ENCODE peak calls at places on chromosome 4, in seven cellular contexts. One of them, this sample, is unnamed.
A peak's percentile ranks its signal among the peaks of the same experiment; 100 is the strongest.

GRCh38 chr4:8393593-8394038 is 46.9 kb downstream of the ACOX3 start:
- DNase-seq in nephron progenitor cell: no peak
- DNase-seq in Caki2: peak; percentile 86
- DNase-seq in A172: peak; percentile 96
- DNase-seq in HEK293T: no peak
- DNase-seq in frontal cortex: peak; percentile 72
- DNase-seq in SW480: no peak
- DNase-seq in this sample: no peak

GRCh38 chr4:47013373-47013772 is 18.0 kb upstream of the GABRB1 start:
- DNase-seq in nephron progenitor cell: no peak
- DNase-seq in HEK293T: no peak
- DNase-seq in frontal cortex: no peak
- DNase-seq in SW480: no peak
- DNase-seq in A172: no peak
- DNase-seq in Caki2: no peak
- DNase-seq in this sample: no peak

GRCh38 chr4:78659264-78659663 is 107.7 kb downstream of the ANXA3 start:
- DNase-seq in HEK293T: no peak
- DNase-seq in Caki2: no peak
- DNase-seq in frontal cortex: no peak
- DNase-seq in A172: no peak
- DNase-seq in nephron progenitor cell: no peak
- DNase-seq in SW480: no peak
- DNase-seq in this sample: no peak

GRCh38 chr4:168451331-168451730 is 29.0 kb downstream of the DDX60L start:
- DNase-seq in nephron progenitor cell: no peak
- DNase-seq in HEK293T: no peak
- DNase-seq in A172: no peak
- DNase-seq in frontal cortex: no peak
- DNase-seq in Caki2: no peak
- DNase-seq in SW480: no peak
- DNase-seq in this sample: no peak

GRCh38 chr4:134747108-134747805 is 545.7 kb upstream of the PABPC4L start:
- DNase-seq in Caki2: no peak
- DNase-seq in nephron progenitor cell: no peak
- DNase-seq in A172: peak; percentile 16
- DNase-seq in frontal cortex: no peak
- DNase-seq in HEK293T: no peak
- DNase-seq in SW480: no peak
- DNase-seq in this sample: no peak

GRCh38 chr4:138186264-138186663 is 55.9 kb downstream of the SLC7A11 start:
- DNase-seq in SW480: no peak
- DNase-seq in Caki2: no peak
- DNase-seq in nephron progenitor cell: peak; percentile 5
- DNase-seq in A172: no peak
- DNase-seq in HEK293T: no peak
- DNase-seq in frontal cortex: no peak
- DNase-seq in this sample: no peak

GRCh38 chr4:138039010-138039409 is 203.1 kb downstream of the SLC7A11 start:
- DNase-seq in HEK293T: no peak
- DNase-seq in Caki2: no peak
- DNase-seq in nephron progenitor cell: no peak
- DNase-seq in A172: no peak
- DNase-seq in SW480: no peak
- DNase-seq in frontal cortex: no peak
- DNase-seq in this sample: no peak

GRCh38 chr4:123110147-123110546 is 187.8 kb upstream of the NUDT6 start:
- DNase-seq in HEK293T: no peak
- DNase-seq in frontal cortex: no peak
- DNase-seq in SW480: no peak
- DNase-seq in nephron progenitor cell: no peak
- DNase-seq in A172: no peak
- DNase-seq in Caki2: no peak
- DNase-seq in this sample: no peak

GRCh38 chr4:2331043-2331420 is 69.1 kb upstream of the MXD4 start:
- DNase-seq in A172: no peak
- DNase-seq in Caki2: no peak
- DNase-seq in frontal cortex: no peak
- DNase-seq in HEK293T: no peak
- DNase-seq in nephron progenitor cell: no peak
- DNase-seq in SW480: peak; percentile 2
- DNase-seq in this sample: no peak

GRCh38 chr4:100895572-100896197 is 377.9 kb upstream of the EMCN start:
- DNase-seq in HEK293T: no peak
- DNase-seq in nephron progenitor cell: no peak
- DNase-seq in frontal cortex: no peak
- DNase-seq in SW480: no peak
- DNase-seq in A172: peak; percentile 6
- DNase-seq in Caki2: no peak
- DNase-seq in this sample: no peak

GRCh38 chr4:123659759-123660158 is 263.2 kb downstream of the SPRY1 start:
- DNase-seq in frontal cortex: no peak
- DNase-seq in A172: no peak
- DNase-seq in Caki2: peak; percentile 19
- DNase-seq in HEK293T: no peak
- DNase-seq in SW480: peak; percentile 31
- DNase-seq in nephron progenitor cell: no peak
- DNase-seq in this sample: no peak

GRCh38 chr4:182204042-182204441 is 39.2 kb upstream of the TENM3 start:
- DNase-seq in A172: peak; percentile 14
- DNase-seq in SW480: no peak
- DNase-seq in nephron progenitor cell: no peak
- DNase-seq in HEK293T: no peak
- DNase-seq in frontal cortex: no peak
- DNase-seq in Caki2: no peak
- DNase-seq in this sample: no peak

GRCh38 chr4:93649828-93650227 is 178.7 kb upstream of the ATOH1 start:
- DNase-seq in SW480: no peak
- DNase-seq in HEK293T: no peak
- DNase-seq in A172: no peak
- DNase-seq in frontal cortex: no peak
- DNase-seq in Caki2: no peak
- DNase-seq in nephron progenitor cell: no peak
- DNase-seq in this sample: no peak

GRCh38 chr4:141898336-141898735 is 262.0 kb downstream of the IL15 start:
- DNase-seq in Caki2: no peak
- DNase-seq in HEK293T: no peak
- DNase-seq in A172: no peak
- DNase-seq in nephron progenitor cell: no peak
- DNase-seq in frontal cortex: no peak
- DNase-seq in SW480: no peak
- DNase-seq in this sample: no peak

GRCh38 chr4:41318839-41319530 is 62.3 kb downstream of the UCHL1 start:
- DNase-seq in SW480: peak; percentile 17
- DNase-seq in A172: peak; percentile 25
- DNase-seq in frontal cortex: no peak
- DNase-seq in Caki2: peak; percentile 47
- DNase-seq in HEK293T: no peak
- DNase-seq in nephron progenitor cell: no peak
- DNase-seq in this sample: no peak

GRCh38 chr4:1976416-1977352 is 32.1 kb downstream of the NELFA start:
- DNase-seq in Caki2: no peak
- DNase-seq in nephron progenitor cell: no peak
- DNase-seq in A172: no peak
- DNase-seq in frontal cortex: no peak
- DNase-seq in HEK293T: no peak
- DNase-seq in SW480: no peak
- DNase-seq in this sample: no peak

GRCh38 chr4:8050555-8051206 is 107.9 kb downstream of the ABLIM2 start:
- DNase-seq in HEK293T: peak; percentile 61
- DNase-seq in Caki2: no peak
- DNase-seq in SW480: peak; percentile 59
- DNase-seq in nephron progenitor cell: peak; percentile 49
- DNase-seq in frontal cortex: peak; percentile 52
- DNase-seq in A172: no peak
- DNase-seq in this sample: no peak

GRCh38 chr4:184282251-184282713 is 64.6 kb upstream of the ENPP6 start:
- DNase-seq in nephron progenitor cell: no peak
- DNase-seq in A172: peak; percentile 11
- DNase-seq in frontal cortex: no peak
- DNase-seq in HEK293T: no peak
- DNase-seq in SW480: peak; percentile 47
- DNase-seq in Caki2: no peak
- DNase-seq in this sample: no peak

GRCh38 chr4:125765936-125766335 is 451.2 kb downstream of the FAT4 start:
- DNase-seq in nephron progenitor cell: no peak
- DNase-seq in SW480: no peak
- DNase-seq in frontal cortex: no peak
- DNase-seq in HEK293T: no peak
- DNase-seq in A172: no peak
- DNase-seq in Caki2: no peak
- DNase-seq in this sample: no peak

GRCh38 chr4:156672492-156672891 is 299.1 kb downstream of the PDGFC start:
- DNase-seq in HEK293T: no peak
- DNase-seq in Caki2: no peak
- DNase-seq in nephron progenitor cell: no peak
- DNase-seq in A172: no peak
- DNase-seq in frontal cortex: no peak
- DNase-seq in SW480: no peak
- DNase-seq in this sample: no peak

GRCh38 chr4:146591986-146592385 is 46.7 kb upstream of the POU4F2 start:
- DNase-seq in Caki2: no peak
- DNase-seq in A172: no peak
- DNase-seq in SW480: no peak
- DNase-seq in nephron progenitor cell: no peak
- DNase-seq in frontal cortex: no peak
- DNase-seq in HEK293T: no peak
- DNase-seq in this sample: no peak

GRCh38 chr4:150108693-150109092 is 30.4 kb downstream of the DCLK2 start:
- DNase-seq in SW480: no peak
- DNase-seq in nephron progenitor cell: no peak
- DNase-seq in A172: no peak
- DNase-seq in frontal cortex: no peak
- DNase-seq in Caki2: no peak
- DNase-seq in HEK293T: no peak
- DNase-seq in this sample: no peak

GRCh38 chr4:169219440-169219839 is 51.3 kb downstream of the SH3RF1 start:
- DNase-seq in A172: no peak
- DNase-seq in Caki2: no peak
- DNase-seq in frontal cortex: no peak
- DNase-seq in SW480: no peak
- DNase-seq in HEK293T: no peak
- DNase-seq in nephron progenitor cell: no peak
- DNase-seq in this sample: no peak

GRCh38 chr4:7354937-7355336 is 79.8 kb downstream of the PSAPL1 start:
- DNase-seq in HEK293T: no peak
- DNase-seq in A172: no peak
- DNase-seq in Caki2: no peak
- DNase-seq in frontal cortex: no peak
- DNase-seq in nephron progenitor cell: no peak
- DNase-seq in SW480: no peak
- DNase-seq in this sample: no peak

GRCh38 chr4:152779513-152780266 is at the start of the genes ARFIP1 and TIGD4:
- DNase-seq in nephron progenitor cell: peak; percentile 96
- DNase-seq in SW480: peak; percentile 92
- DNase-seq in A172: peak; percentile 95
- DNase-seq in frontal cortex: peak; percentile 81
- DNase-seq in HEK293T: peak; percentile 95
- DNase-seq in Caki2: peak; percentile 96
- DNase-seq in this sample: peak; percentile 90

GRCh38 chr4:111952708-111953107 is 192.5 kb upstream of the FAM241A start:
- DNase-seq in A172: no peak
- DNase-seq in frontal cortex: no peak
- DNase-seq in SW480: no peak
- DNase-seq in HEK293T: no peak
- DNase-seq in Caki2: no peak
- DNase-seq in nephron progenitor cell: no peak
- DNase-seq in this sample: no peak

GRCh38 chr4:71765349-71765748 is 18.5 kb downstream of the GC start:
- DNase-seq in HEK293T: no peak
- DNase-seq in A172: no peak
- DNase-seq in Caki2: no peak
- DNase-seq in SW480: peak; percentile 20
- DNase-seq in frontal cortex: no peak
- DNase-seq in nephron progenitor cell: no peak
- DNase-seq in this sample: no peak

This sample was measured in GM12864.